ENCODE peak calls at places on chromosomes 6 and 20, in four cellular contexts. N is naive thymus-derived CD4-positive, alpha-beta T cell; Y is body of pancreas; T is left ventricle myocardium inferior. H is an unnamed sample. For H3K36me3, the result is how much of the 10 kb centered on the place peaks cover.

GRCh38 chr6:125882243-125882642 is 74.3 kb upstream of the HINT3 start:
- DNase-seq in N (no peak), Y (no peak), T (no peak), H (no peak)

GRCh38 chr6:16676978-16677377 is 84.3 kb downstream of the ATXN1 start:
- DNase-seq in N (no peak), Y (peak), T (no peak), H (no peak)

GRCh38 chr6:158085261-158086053 is 82.6 kb downstream of the SERAC1 start:
- DNase-seq in N (no peak), Y (no peak), T (no peak), H (no peak)

GRCh38 chr6:63529498-63529897 is 42.8 kb upstream of the LOC128125822 start:
- DNase-seq in N (no peak), Y (no peak), T (no peak), H (no peak)

GRCh38 chr20:20702330-20703245 is 9.9 kb downstream of the RALGAPA2 start:
- DNase-seq in N (no peak), Y (no peak), T (no peak), H (no peak)

GRCh38 chr6:168117942-168118341 is 38.9 kb upstream of the FRMD1 start:
- DNase-seq in N (no peak), Y (no peak), T (no peak), H (no peak)

GRCh38 chr20:19976595-19977372 is 40.4 kb upstream of the NAA20 start:
- DNase-seq in N (no peak), Y (peak), T (peak), H (peak)

GRCh38 chr6:1473166-1473565 is 83.8 kb downstream of the FOXF2 start:
- DNase-seq in N (no peak), Y (no peak), T (no peak), H (no peak)

GRCh38 chr6:42281570-42281969 is 63.9 kb upstream of the MRPS10 start:
- DNase-seq in N (peak), Y (no peak), T (no peak), H (no peak)

GRCh38 chr6:85395746-85396145 is 54.1 kb upstream of the NT5E start:
- DNase-seq in N (no peak), Y (no peak), T (no peak), H (no peak)

GRCh38 chr6:82415820-82416219 is 52.2 kb downstream of the TPBG start:
- DNase-seq in N (no peak), Y (no peak), T (no peak), H (no peak)

GRCh38 chr20:58542411-58543095 is 27.4 kb upstream of the APCDD1L start:
- DNase-seq in N (no peak), Y (peak), T (no peak), H (no peak)

GRCh38 chr20:4607287-4607713 is 114.4 kb upstream of the PRND start:
- DNase-seq in N (peak), Y (peak), T (no peak), H (peak)
- H3K36me3 ChIP-seq in N (under half), Y (under half), T (under half), H (under half)

GRCh38 chr20:18532626-18533025 is 24.9 kb downstream of the SEC23B start:
- DNase-seq in N (no peak), Y (no peak), T (no peak), H (no peak)

GRCh38 chr20:18533491-18533890 is 25.8 kb downstream of the SEC23B start:
- DNase-seq in N (no peak), Y (no peak), T (no peak), H (no peak)

GRCh38 chr20:18537651-18538050 is 29.6 kb upstream of the SMIM26 start:
- DNase-seq in N (no peak), Y (no peak), T (no peak), H (no peak)

DNA sequence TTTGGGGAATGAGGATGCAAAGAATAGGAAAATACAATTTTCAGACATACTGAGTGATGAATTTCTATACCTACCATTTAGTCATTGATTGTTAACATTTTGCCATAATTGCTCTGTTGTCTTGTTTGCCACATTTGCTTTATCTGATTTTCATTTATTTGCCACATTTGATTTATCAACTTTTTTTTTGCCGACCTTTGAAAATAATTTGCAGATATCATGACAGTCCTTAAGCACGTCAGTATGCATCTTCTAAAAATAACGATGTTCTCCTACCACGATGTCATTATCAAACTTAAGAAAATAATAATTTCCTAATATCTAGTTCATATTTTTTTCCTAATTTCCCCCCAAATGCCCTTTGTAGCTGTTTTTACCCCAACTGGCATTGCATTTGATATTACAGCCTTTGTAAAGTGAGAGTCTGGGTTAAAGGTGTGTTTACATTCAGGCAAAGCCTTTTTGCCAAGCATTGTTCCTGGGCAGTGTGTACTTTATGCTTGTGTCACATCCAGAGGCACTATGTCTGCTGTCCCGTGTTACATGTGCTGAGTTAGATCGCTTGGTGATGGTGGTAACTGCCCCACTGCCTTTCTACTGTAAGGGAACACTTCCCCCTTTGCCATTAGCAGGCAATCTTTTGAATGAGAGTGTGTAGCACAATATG is 26.4 kb downstream of the SEC23B start:
- DNase-seq in N (no peak), Y (no peak), T (no peak), H (no peak)
- H3K36me3 ChIP-seq in N (half or more), Y (under half), T (half or more), H (under half)

DNA sequence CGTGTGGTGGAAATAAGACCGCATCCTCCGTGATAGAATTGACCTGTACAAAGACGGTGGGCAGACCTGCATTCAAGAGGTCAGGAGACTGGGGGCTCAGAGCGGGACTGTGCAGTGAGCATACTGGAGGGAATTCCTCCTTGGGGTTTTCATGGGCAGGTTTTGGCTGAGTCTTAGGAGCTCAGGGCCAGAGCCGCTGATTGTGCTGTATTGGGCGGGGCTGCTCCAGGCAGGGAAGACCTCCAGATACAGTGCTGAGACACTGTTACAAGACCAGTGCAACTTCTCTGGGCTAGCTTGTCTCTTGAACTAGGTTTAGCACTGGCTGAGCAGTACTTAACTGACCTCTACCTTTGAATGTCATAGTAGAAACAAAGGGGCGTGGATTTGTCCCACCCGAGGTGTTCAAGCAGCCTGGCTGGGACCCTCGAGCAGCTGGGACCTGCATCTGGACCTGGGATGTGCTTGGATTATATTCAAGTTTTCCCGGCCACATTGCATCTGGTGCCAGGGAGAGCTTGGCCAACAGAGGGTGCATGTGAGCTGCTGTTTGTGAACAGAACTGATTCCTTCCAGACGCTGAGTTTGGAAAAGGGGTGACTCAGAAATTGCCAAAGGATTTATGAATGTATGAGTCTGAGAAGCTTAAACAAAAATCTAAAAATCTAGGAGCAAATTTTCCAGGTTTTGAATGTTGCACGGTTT is 33.4 kb upstream of the SLC22A1 start:
- DNase-seq in N (no peak), Y (peak), T (peak), H (peak)
- H3K36me3 ChIP-seq in N (half or more), Y (under half), T (half or more), H (under half)

DNA sequence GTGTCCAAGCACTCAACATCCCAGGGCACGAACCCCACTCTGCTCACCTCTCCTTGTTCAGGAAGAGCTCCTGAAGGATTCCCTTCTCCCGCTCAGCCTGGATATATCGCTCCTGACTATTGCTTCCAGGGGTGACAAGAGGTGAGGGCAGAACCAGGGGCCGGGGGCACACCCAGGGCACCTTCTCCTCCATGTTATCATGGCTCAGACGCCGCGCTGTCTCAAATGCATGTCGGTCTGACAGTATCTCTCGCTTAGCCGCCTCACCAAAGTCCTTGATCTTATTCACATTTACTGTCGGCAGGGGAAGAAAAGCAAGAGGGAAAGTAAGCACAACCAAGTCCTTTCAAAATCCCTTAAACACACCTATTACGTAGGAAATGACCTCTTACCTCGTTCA is 13.1 kb downstream of the PPP1R10 start:
- DNase-seq in N (no peak), Y (no peak), T (no peak), H (no peak)
- H3K36me3 ChIP-seq in N (half or more), Y (half or more), T (half or more), H (under half)

DNA sequence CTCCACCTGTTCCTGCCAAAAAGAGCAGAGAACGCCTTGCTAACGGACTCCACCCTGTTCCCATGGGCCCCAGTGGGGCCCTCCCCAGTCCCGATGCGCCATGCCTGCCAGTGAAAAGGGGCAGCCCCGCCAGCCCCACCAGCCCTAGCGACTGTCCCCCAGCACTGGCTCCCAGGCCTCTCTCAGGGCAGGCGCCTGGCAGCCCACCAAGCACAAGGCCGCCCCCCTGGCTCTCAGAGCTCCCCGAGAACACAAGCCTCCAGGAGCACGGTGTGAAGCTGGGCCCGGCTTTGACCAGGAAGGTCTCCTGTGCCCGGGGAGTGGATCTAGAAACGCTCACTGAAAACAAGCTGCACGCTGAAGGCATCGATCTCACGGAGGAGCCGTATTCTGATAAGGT is 201.8 kb downstream of the SASH1 start:
- DNase-seq in N (no peak), Y (no peak), T (no peak), H (no peak)
- H3K36me3 ChIP-seq in N (under half), Y (under half), T (half or more), H (under half)

DNA sequence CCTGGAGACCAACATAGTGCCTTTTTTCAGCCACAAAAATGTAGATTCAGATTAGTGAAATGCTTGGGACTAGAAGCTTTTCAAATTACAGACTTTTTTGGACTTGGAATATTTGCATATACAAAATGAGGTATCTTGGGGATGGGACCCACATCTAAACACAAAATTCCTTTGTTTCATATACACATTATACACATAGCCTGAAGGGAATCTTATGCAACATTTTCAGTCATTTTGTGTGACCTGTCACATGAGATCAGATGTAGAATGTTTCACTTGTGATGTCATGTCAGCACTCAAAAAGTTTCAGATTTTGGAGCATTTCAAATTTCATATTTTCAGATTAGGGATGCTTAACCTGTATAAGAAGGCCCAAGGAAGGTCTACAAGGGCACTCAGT is 44.5 kb upstream of the ALDH8A1 start:
- DNase-seq in N (no peak), Y (no peak), T (no peak), H (no peak)
- H3K36me3 ChIP-seq in N (under half), Y (under half), T (half or more), H (under half)

DNA sequence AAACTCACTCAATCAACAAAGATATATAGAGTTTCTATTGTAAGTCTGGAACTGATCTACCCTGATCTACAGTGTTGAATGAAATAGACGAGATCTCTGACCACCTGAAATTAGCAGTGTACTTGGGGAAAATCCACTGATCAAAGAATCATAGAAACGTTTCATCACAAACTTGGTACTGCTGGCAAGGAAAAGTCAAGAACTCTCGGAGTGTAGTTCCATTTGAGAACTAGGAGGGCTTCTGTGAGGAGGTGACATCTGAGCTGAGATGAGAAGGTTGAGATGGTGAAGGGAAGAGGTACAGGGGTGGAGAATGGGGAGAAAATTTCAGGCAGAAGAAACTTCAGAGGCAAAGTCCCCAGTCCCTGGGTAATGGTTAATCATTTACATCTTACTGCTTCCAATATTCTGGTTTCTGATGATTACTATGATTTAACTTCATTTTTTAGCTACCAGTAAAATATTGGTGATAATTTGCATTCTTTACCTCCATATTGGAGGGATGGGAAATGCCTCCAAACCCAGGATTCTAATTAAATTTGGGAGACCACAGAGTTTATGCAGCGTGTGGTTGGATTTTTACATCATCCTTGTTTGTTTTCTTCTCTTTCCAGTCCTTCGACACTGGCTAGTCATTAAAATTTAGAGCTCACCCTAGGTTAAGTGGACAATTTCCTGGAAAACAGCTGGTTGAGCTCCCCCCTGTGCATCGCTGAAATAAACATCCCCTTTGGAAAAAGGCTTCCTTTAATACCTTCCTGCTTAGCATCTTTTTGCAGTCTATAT is 191.9 kb downstream of the BCAS1 start:
- DNase-seq in N (no peak), Y (no peak), T (no peak), H (no peak)
- H3K36me3 ChIP-seq in N (under half), Y (under half), T (under half), H (under half)

GRCh38 chr20:53574819-53575218 is 18.8 kb downstream of the ZNF217 start:
- DNase-seq in N (no peak), Y (no peak), T (no peak), H (no peak)

GRCh38 chr20:53576586-53577318 is 16.9 kb downstream of the ZNF217 start:
- DNase-seq in N (no peak), Y (no peak), T (no peak), H (no peak)

GRCh38 chr20:53574259-53574789 is 19.3 kb downstream of the ZNF217 start:
- DNase-seq in N (no peak), Y (no peak), T (no peak), H (no peak)

GRCh38 chr20:53576195-53576580 is 17.5 kb downstream of the ZNF217 start:
- DNase-seq in N (no peak), Y (no peak), T (no peak), H (no peak)

GRCh38 chr20:53575481-53576194 is 18.0 kb downstream of the ZNF217 start:
- DNase-seq in N (no peak), Y (no peak), T (no peak), H (no peak)
- H3K36me3 ChIP-seq in N (half or more), Y (under half), T (half or more), H (under half)

GRCh38 chr20:49906615-49907154 is 8.6 kb downstream of the SPATA2 start:
- DNase-seq in N (no peak), Y (peak), T (no peak), H (no peak)
- H3K36me3 ChIP-seq in N (half or more), Y (under half), T (under half), H (under half)

GRCh38 chr20:43572891-43573290 is 14.1 kb downstream of the SGK2 start:
- DNase-seq in N (no peak), Y (no peak), T (no peak), H (no peak)

GRCh38 chr20:43571771-43572170 is 12.9 kb downstream of the SGK2 start:
- DNase-seq in N (no peak), Y (no peak), T (no peak), H (no peak)

GRCh38 chr20:43579861-43580793 is 10.6 kb upstream of the IFT52 start:
- DNase-seq in N (no peak), Y (no peak), T (no peak), H (no peak)

GRCh38 chr20:43571310-43571709 is 12.5 kb downstream of the SGK2 start:
- DNase-seq in N (no peak), Y (no peak), T (no peak), H (no peak)

GRCh38 chr20:43576108-43576507 is 14.6 kb upstream of the IFT52 start:
- DNase-seq in N (no peak), Y (no peak), T (peak), H (no peak)
- H3K36me3 ChIP-seq in N (under half), Y (under half), T (under half), H (under half)

H was measured in uterus.